ENCODE peak calls at places on chromosomes 16 and 17, in seven cellular contexts. Q is activated T-cell treated with anti-CD3 and anti-CD28 coated beads, Interleukin-2, amount 50 U/mL, for 72 hours; G is heart left ventricle; C is activated CD4-positive, alpha-beta T cell treated with anti-CD3 and anti-CD28 coated beads for 36 hours; H is CD4-positive, alpha-beta T cell; J is gastrocnemius medialis; I is left colon. R is an unnamed sample.

GRCh38 chr17:33039874-33040273 is 48.2 kb downstream of the SPACA3 start:
- ATAC-seq in Q (no peak), G (peak), C (no peak), H (no peak), J (no peak), I (no peak), R (no peak)

GRCh38 chr17:80612997-80613731 is 68.5 kb downstream of the RPTOR start:
- ATAC-seq in Q (no peak), G (no peak), C (no peak), H (no peak), J (no peak), I (no peak), R (no peak)

GRCh38 chr16:57688987-57689771 is 5.4 kb upstream of the DRC7 start:
- ATAC-seq in Q (peak), G (no peak), C (peak), H (no peak), J (no peak), I (no peak), R (no peak)

GRCh38 chr17:77364381-77364911 is 223.7 kb downstream of the SEC14L1 start:
- ATAC-seq in Q (peak), G (no peak), C (peak), H (peak), J (no peak), I (no peak), R (no peak)

GRCh38 chr16:68369697-68370096 is 58.9 kb downstream of the PRMT7 start:
- ATAC-seq in Q (peak), G (no peak), C (peak), H (peak), J (peak), I (no peak), R (no peak)

GRCh38 chr17:40510328-40510648 is 8.9 kb upstream of the TNS4 start:
- ATAC-seq in Q (no peak), G (peak), C (no peak), H (no peak), J (peak), I (no peak), R (no peak)

GRCh38 chr16:88315543-88316105 is 67.1 kb upstream of the ZNF469 start:
- ATAC-seq in Q (no peak), G (peak), C (no peak), H (no peak), J (no peak), I (peak), R (peak)

GRCh38 chr17:40532520-40533253 is 31.3 kb upstream of the TNS4 start:
- ATAC-seq in Q (no peak), G (peak), C (no peak), H (no peak), J (no peak), I (peak), R (no peak)

GRCh38 chr17:50046179-50046578 is 9.7 kb upstream of the ITGA3 start:
- ATAC-seq in Q (no peak), G (no peak), C (no peak), H (no peak), J (no peak), I (no peak), R (no peak)

GRCh38 chr17:40600486-40601046 is 35.3 kb upstream of the CCR7 start:
- ATAC-seq in Q (no peak), G (no peak), C (no peak), H (no peak), J (no peak), I (peak), R (no peak)

GRCh38 chr16:19113577-19114358 is at the start of gene ITPRIPL2:
- ATAC-seq in Q (peak), G (peak), C (peak), H (no peak), J (peak), I (peak), R (peak)

GRCh38 chr17:48307814-48308411 is 122.1 kb downstream of the SKAP1 start:
- ATAC-seq in Q (peak), G (no peak), C (peak), H (peak), J (no peak), I (peak), R (no peak)

GRCh38 chr17:7114875-7115614 is 423 bp upstream of the ASGR2 start:
- ATAC-seq in Q (no peak), G (peak), C (no peak), H (no peak), J (peak), I (no peak), R (peak)